ENCODE peak calls at places on chromosomes 1 and 21, in eight cellular contexts. One of them, this sample, is unnamed.

GRCh38 chr1:29521846-29522580 is 285.7 kb downstream of the PTPRU start:
- DNase-seq in mammary epithelial cell: no peak
- DNase-seq in tibial nerve: no peak
- DNase-seq in left ventricle myocardium inferior: no peak
- DNase-seq in fibroblast of lung: no peak
- DNase-seq in SK-N-SH: no peak
- DNase-seq in uterus: no peak
- DNase-seq in HCT116: no peak
- DNase-seq in this sample: no peak

GRCh38 chr1:62530516-62531154 is 66.7 kb upstream of the ANGPTL3 start:
- DNase-seq in uterus: peak; percentile 19
- DNase-seq in SK-N-SH: peak; percentile 11
- DNase-seq in left ventricle myocardium inferior: peak; percentile 18
- DNase-seq in mammary epithelial cell: peak; percentile 49
- DNase-seq in tibial nerve: peak; percentile 40
- DNase-seq in HCT116: no peak
- DNase-seq in fibroblast of lung: peak; percentile 47
- DNase-seq in this sample: peak; percentile 73

GRCh38 chr1:13582713-13583443 is 754 bp upstream of the PDPN start:
- DNase-seq in fibroblast of lung: no peak
- DNase-seq in tibial nerve: no peak
- DNase-seq in uterus: no peak
- DNase-seq in HCT116: no peak
- DNase-seq in left ventricle myocardium inferior: no peak
- DNase-seq in mammary epithelial cell: no peak
- DNase-seq in SK-N-SH: no peak
- DNase-seq in this sample: no peak

GRCh38 chr1:224042557-224043118 is 71.3 kb upstream of the FBXO28 start:
- DNase-seq in HCT116: no peak
- DNase-seq in uterus: no peak
- DNase-seq in left ventricle myocardium inferior: no peak
- DNase-seq in fibroblast of lung: no peak
- DNase-seq in SK-N-SH: no peak
- DNase-seq in tibial nerve: no peak
- DNase-seq in mammary epithelial cell: no peak
- DNase-seq in this sample: no peak

GRCh38 chr21:42732033-42732410 is 78.6 kb downstream of the PDE9A start:
- DNase-seq in tibial nerve: no peak
- DNase-seq in HCT116: no peak
- DNase-seq in left ventricle myocardium inferior: no peak
- DNase-seq in uterus: no peak
- DNase-seq in fibroblast of lung: no peak
- DNase-seq in SK-N-SH: no peak
- DNase-seq in mammary epithelial cell: no peak
- DNase-seq in this sample: no peak

GRCh38 chr1:199226163-199226562 is 587.3 kb downstream of the PTPRC start:
- DNase-seq in tibial nerve: no peak
- DNase-seq in SK-N-SH: no peak
- DNase-seq in mammary epithelial cell: peak; percentile 72
- DNase-seq in HCT116: no peak
- DNase-seq in fibroblast of lung: peak; percentile 9
- DNase-seq in uterus: no peak
- DNase-seq in left ventricle myocardium inferior: no peak
- DNase-seq in this sample: peak; percentile 29

GRCh38 chr21:44356636-44357035 is 3.2 kb downstream of the TRPM2 start:
- DNase-seq in tibial nerve: no peak
- DNase-seq in fibroblast of lung: no peak
- DNase-seq in uterus: no peak
- DNase-seq in mammary epithelial cell: no peak
- DNase-seq in HCT116: no peak
- DNase-seq in left ventricle myocardium inferior: no peak
- DNase-seq in SK-N-SH: no peak
- DNase-seq in this sample: no peak

GRCh38 chr1:165726841-165727240 is 28.5 kb upstream of the ALDH9A1 start:
- DNase-seq in mammary epithelial cell: no peak
- DNase-seq in fibroblast of lung: no peak
- DNase-seq in HCT116: no peak
- DNase-seq in tibial nerve: no peak
- DNase-seq in uterus: no peak
- DNase-seq in SK-N-SH: no peak
- DNase-seq in left ventricle myocardium inferior: no peak
- DNase-seq in this sample: no peak

GRCh38 chr1:51061231-51061943 is 40.6 kb upstream of the C1orf185 start:
- DNase-seq in left ventricle myocardium inferior: no peak
- DNase-seq in tibial nerve: no peak
- DNase-seq in fibroblast of lung: no peak
- DNase-seq in SK-N-SH: no peak
- DNase-seq in mammary epithelial cell: peak; percentile 50
- DNase-seq in HCT116: no peak
- DNase-seq in uterus: no peak
- DNase-seq in this sample: no peak

GRCh38 chr1:8718878-8719361 is 98.5 kb downstream of the RERE start:
- DNase-seq in SK-N-SH: peak; percentile 45
- DNase-seq in uterus: no peak
- DNase-seq in tibial nerve: no peak
- DNase-seq in HCT116: no peak
- DNase-seq in left ventricle myocardium inferior: no peak
- DNase-seq in mammary epithelial cell: no peak
- DNase-seq in fibroblast of lung: no peak
- DNase-seq in this sample: no peak

GRCh38 chr1:234608720-234609527 is 1.1 kb downstream of the IRF2BP2 start:
- DNase-seq in SK-N-SH: no peak
- DNase-seq in left ventricle myocardium inferior: peak; percentile 40
- DNase-seq in fibroblast of lung: peak; percentile 38
- DNase-seq in HCT116: no peak
- DNase-seq in uterus: peak; percentile 45
- DNase-seq in tibial nerve: no peak
- DNase-seq in mammary epithelial cell: peak; percentile 36
- DNase-seq in this sample: peak; percentile 55

GRCh38 chr1:153794671-153795324 is 19.6 kb downstream of the SLC27A3 start:
- DNase-seq in HCT116: no peak
- DNase-seq in mammary epithelial cell: no peak
- DNase-seq in tibial nerve: no peak
- DNase-seq in uterus: no peak
- DNase-seq in fibroblast of lung: no peak
- DNase-seq in SK-N-SH: peak; percentile 60
- DNase-seq in left ventricle myocardium inferior: no peak
- DNase-seq in this sample: no peak

GRCh38 chr1:169103443-169103842 is 3.0 kb upstream of the ATP1B1 start:
- DNase-seq in tibial nerve: no peak
- DNase-seq in SK-N-SH: no peak
- DNase-seq in mammary epithelial cell: no peak
- DNase-seq in HCT116: no peak
- DNase-seq in fibroblast of lung: no peak
- DNase-seq in left ventricle myocardium inferior: no peak
- DNase-seq in uterus: no peak
- DNase-seq in this sample: no peak

GRCh38 chr1:46479744-46480350 is 9.8 kb upstream of the DMBX1 start:
- DNase-seq in left ventricle myocardium inferior: no peak
- DNase-seq in mammary epithelial cell: no peak
- DNase-seq in HCT116: no peak
- DNase-seq in SK-N-SH: no peak
- DNase-seq in uterus: no peak
- DNase-seq in tibial nerve: no peak
- DNase-seq in fibroblast of lung: no peak
- DNase-seq in this sample: no peak
- H3K27me3 ChIP-seq in left ventricle myocardium inferior: peaks cover 97% of the 10 kb centered on the region
- H3K27me3 ChIP-seq in mammary epithelial cell: peaks cover under 1% of the 10 kb centered on the region
- H3K27me3 ChIP-seq in HCT116: no peaks in the 10 kb centered on the region
- H3K27me3 ChIP-seq in SK-N-SH: no peaks in the 10 kb centered on the region
- H3K27me3 ChIP-seq in uterus: no peaks in the 10 kb centered on the region
- H3K27me3 ChIP-seq in tibial nerve: peaks cover 80% of the 10 kb centered on the region
- H3K27me3 ChIP-seq in fibroblast of lung: peaks cover 22% of the 10 kb centered on the region
- H3K27me3 ChIP-seq in this sample: peaks cover 40% of the 10 kb centered on the region

GRCh38 chr1:186275818-186276217 is 99.2 kb downstream of the TPR start:
- DNase-seq in SK-N-SH: no peak
- DNase-seq in fibroblast of lung: no peak
- DNase-seq in tibial nerve: no peak
- DNase-seq in left ventricle myocardium inferior: no peak
- DNase-seq in mammary epithelial cell: no peak
- DNase-seq in HCT116: no peak
- DNase-seq in uterus: no peak
- DNase-seq in this sample: no peak
- H3K27me3 ChIP-seq in SK-N-SH: no peaks in the 10 kb centered on the region
- H3K27me3 ChIP-seq in fibroblast of lung: no peaks in the 10 kb centered on the region
- H3K27me3 ChIP-seq in tibial nerve: no peaks in the 10 kb centered on the region
- H3K27me3 ChIP-seq in left ventricle myocardium inferior: no peaks in the 10 kb centered on the region
- H3K27me3 ChIP-seq in mammary epithelial cell: no peaks in the 10 kb centered on the region
- H3K27me3 ChIP-seq in HCT116: no peaks in the 10 kb centered on the region
- H3K27me3 ChIP-seq in uterus: no peaks in the 10 kb centered on the region
- H3K27me3 ChIP-seq in this sample: no peaks in the 10 kb centered on the region

GRCh38 chr1:161179698-161180097 is 2.4 kb upstream of the B4GALT3 start:
- DNase-seq in fibroblast of lung: no peak
- DNase-seq in uterus: no peak
- DNase-seq in left ventricle myocardium inferior: no peak
- DNase-seq in mammary epithelial cell: no peak
- DNase-seq in SK-N-SH: no peak
- DNase-seq in tibial nerve: no peak
- DNase-seq in HCT116: no peak
- DNase-seq in this sample: no peak
- H3K27me3 ChIP-seq in fibroblast of lung: no peaks in the 10 kb centered on the region
- H3K27me3 ChIP-seq in uterus: no peaks in the 10 kb centered on the region
- H3K27me3 ChIP-seq in left ventricle myocardium inferior: no peaks in the 10 kb centered on the region
- H3K27me3 ChIP-seq in mammary epithelial cell: no peaks in the 10 kb centered on the region
- H3K27me3 ChIP-seq in SK-N-SH: no peaks in the 10 kb centered on the region
- H3K27me3 ChIP-seq in tibial nerve: no peaks in the 10 kb centered on the region
- H3K27me3 ChIP-seq in HCT116: no peaks in the 10 kb centered on the region
- H3K27me3 ChIP-seq in this sample: no peaks in the 10 kb centered on the region

DNA sequence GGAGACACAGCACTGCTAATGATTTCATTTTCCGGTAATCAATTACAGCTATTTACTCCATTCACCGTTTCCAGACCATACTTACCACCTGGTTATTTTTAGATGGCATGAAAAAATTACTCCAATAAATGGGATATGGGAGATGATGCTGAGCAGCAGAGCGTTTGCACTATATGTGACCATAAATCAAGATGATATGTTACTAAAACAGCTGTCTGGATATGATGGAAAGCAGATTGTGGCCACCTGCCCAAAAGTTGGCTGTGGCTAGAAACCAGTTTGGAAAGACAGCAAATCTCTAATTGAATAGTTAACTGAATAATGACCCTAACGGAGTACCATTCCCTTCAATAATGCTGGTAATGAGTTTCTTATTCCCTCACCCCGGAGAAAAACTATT is 22.5 kb upstream of the KCTD3 start:
- DNase-seq in fibroblast of lung: no peak
- DNase-seq in mammary epithelial cell: no peak
- DNase-seq in SK-N-SH: no peak
- DNase-seq in left ventricle myocardium inferior: no peak
- DNase-seq in tibial nerve: no peak
- DNase-seq in uterus: no peak
- DNase-seq in HCT116: no peak
- DNase-seq in this sample: no peak
- H3K27me3 ChIP-seq in fibroblast of lung: peaks cover 3% of the 10 kb centered on the region
- H3K27me3 ChIP-seq in mammary epithelial cell: no peaks in the 10 kb centered on the region
- H3K27me3 ChIP-seq in SK-N-SH: no peaks in the 10 kb centered on the region
- H3K27me3 ChIP-seq in left ventricle myocardium inferior: no peaks in the 10 kb centered on the region
- H3K27me3 ChIP-seq in tibial nerve: no peaks in the 10 kb centered on the region
- H3K27me3 ChIP-seq in uterus: no peaks in the 10 kb centered on the region
- H3K27me3 ChIP-seq in HCT116: no peaks in the 10 kb centered on the region
- H3K27me3 ChIP-seq in this sample: no peaks in the 10 kb centered on the region

GRCh38 chr1:10785855-10786638 is 10.4 kb downstream of the CASZ1 start:
- DNase-seq in tibial nerve: no peak
- DNase-seq in left ventricle myocardium inferior: peak; percentile 41
- DNase-seq in fibroblast of lung: no peak
- DNase-seq in SK-N-SH: no peak
- DNase-seq in HCT116: no peak
- DNase-seq in uterus: no peak
- DNase-seq in mammary epithelial cell: no peak
- DNase-seq in this sample: no peak
- H3K27me3 ChIP-seq in tibial nerve: peaks cover 84% of the 10 kb centered on the region
- H3K27me3 ChIP-seq in left ventricle myocardium inferior: peaks cover 18% of the 10 kb centered on the region
- H3K27me3 ChIP-seq in fibroblast of lung: no peaks in the 10 kb centered on the region
- H3K27me3 ChIP-seq in SK-N-SH: peaks cover 39% of the 10 kb centered on the region
- H3K27me3 ChIP-seq in HCT116: peaks cover 9% of the 10 kb centered on the region
- H3K27me3 ChIP-seq in uterus: no peaks in the 10 kb centered on the region
- H3K27me3 ChIP-seq in mammary epithelial cell: no peaks in the 10 kb centered on the region
- H3K27me3 ChIP-seq in this sample: no peaks in the 10 kb centered on the region

DNA sequence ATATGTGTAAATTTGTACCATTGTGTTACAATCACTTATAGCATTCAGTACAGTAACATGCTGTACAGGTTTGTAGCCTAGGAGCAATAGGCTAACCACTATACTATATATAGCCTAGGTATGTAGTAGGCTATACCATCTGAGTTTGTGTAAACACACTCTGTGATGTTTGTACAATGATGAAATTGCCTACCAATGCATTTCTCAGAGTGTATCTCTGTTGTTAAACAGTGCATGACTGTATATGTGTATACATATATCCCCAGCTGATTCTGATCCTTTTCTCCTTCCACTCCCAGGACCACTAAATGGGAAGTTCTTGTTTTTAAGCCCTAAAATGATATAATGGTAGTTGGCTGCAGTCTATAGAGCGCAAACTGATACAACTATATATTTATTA is 7.8 kb downstream of the GNPAT start:
- DNase-seq in fibroblast of lung: peak; percentile 8
- DNase-seq in left ventricle myocardium inferior: no peak
- DNase-seq in SK-N-SH: no peak
- DNase-seq in uterus: no peak
- DNase-seq in mammary epithelial cell: no peak
- DNase-seq in HCT116: no peak
- DNase-seq in tibial nerve: no peak
- DNase-seq in this sample: no peak
- H3K27me3 ChIP-seq in fibroblast of lung: no peaks in the 10 kb centered on the region
- H3K27me3 ChIP-seq in left ventricle myocardium inferior: no peaks in the 10 kb centered on the region
- H3K27me3 ChIP-seq in SK-N-SH: no peaks in the 10 kb centered on the region
- H3K27me3 ChIP-seq in uterus: no peaks in the 10 kb centered on the region
- H3K27me3 ChIP-seq in mammary epithelial cell: no peaks in the 10 kb centered on the region
- H3K27me3 ChIP-seq in HCT116: no peaks in the 10 kb centered on the region
- H3K27me3 ChIP-seq in tibial nerve: no peaks in the 10 kb centered on the region
- H3K27me3 ChIP-seq in this sample: no peaks in the 10 kb centered on the region

DNA sequence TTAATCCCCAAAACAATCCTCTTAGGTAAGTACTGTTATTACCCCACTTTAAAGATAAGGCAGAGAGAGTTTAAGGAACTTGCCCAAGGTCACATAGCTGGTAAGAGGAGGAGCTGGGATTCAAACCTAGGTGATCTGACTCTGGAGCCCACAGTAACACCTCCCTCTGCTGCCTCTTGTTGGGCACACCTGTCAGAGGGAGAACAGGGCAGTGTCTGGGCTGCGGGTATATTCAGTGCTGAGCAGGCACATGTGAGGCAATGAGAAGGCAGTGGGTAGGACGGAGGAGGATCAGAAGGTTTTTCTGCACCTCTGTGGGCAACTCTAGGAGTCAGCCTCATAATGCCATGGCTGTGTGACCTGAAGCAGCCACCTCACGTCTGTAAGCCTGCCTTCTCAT is 1.8 kb downstream of the HPCA start:
- DNase-seq in tibial nerve: no peak
- DNase-seq in SK-N-SH: no peak
- DNase-seq in fibroblast of lung: no peak
- DNase-seq in mammary epithelial cell: no peak
- DNase-seq in left ventricle myocardium inferior: no peak
- DNase-seq in HCT116: no peak
- DNase-seq in uterus: no peak
- DNase-seq in this sample: no peak
- H3K27me3 ChIP-seq in tibial nerve: peaks cover 93% of the 10 kb centered on the region
- H3K27me3 ChIP-seq in SK-N-SH: peaks cover 5% of the 10 kb centered on the region
- H3K27me3 ChIP-seq in fibroblast of lung: peaks cover 42% of the 10 kb centered on the region
- H3K27me3 ChIP-seq in mammary epithelial cell: no peaks in the 10 kb centered on the region
- H3K27me3 ChIP-seq in left ventricle myocardium inferior: peaks cover 97% of the 10 kb centered on the region
- H3K27me3 ChIP-seq in HCT116: no peaks in the 10 kb centered on the region
- H3K27me3 ChIP-seq in uterus: peaks cover 14% of the 10 kb centered on the region
- H3K27me3 ChIP-seq in this sample: peaks cover 80% of the 10 kb centered on the region

This sample was measured in cardiac muscle cell.